ENCODE peak calls at places on chromosomes 4 and X, in five cellular contexts. P, H, N, D and B are unnamed samples. For H3K27me3, the result is how much of the 10 kb centered on the place peaks cover.

GRCh38 chrX:9279271-9279596 is 185.6 kb upstream of the TBL1X start:
- DNase-seq in P (no peak), H (no peak), N (no peak), D (no peak), B (no peak)

GRCh38 chr4:23290656-23291055 is 597.9 kb downstream of the GBA3 start:
- DNase-seq in P (no peak), H (no peak), N (no peak), D (no peak), B (no peak)

GRCh38 chr4:1310031-1310795 is 20.5 kb downstream of the MAEA start:
- DNase-seq in P (no peak), H (no peak), N (no peak), D (no peak), B (no peak)

GRCh38 chr4:132818091-132818490 is 331.0 kb upstream of the PCDH10 start:
- DNase-seq in P (no peak), H (no peak), N (peak), D (no peak), B (no peak)

GRCh38 chrX:104134583-104135261 is 22.1 kb downstream of the SLC25A53 start:
- DNase-seq in P (no peak), H (no peak), N (no peak), D (no peak), B (no peak)

GRCh38 chrX:66633541-66633940 is 5.3 kb downstream of the EDA2R start:
- DNase-seq in P (no peak), H (no peak), N (no peak), D (no peak), B (no peak)

GRCh38 chrX:40157228-40158035 is 59.7 kb upstream of the BCOR start:
- DNase-seq in P (no peak), H (peak), N (no peak), D (no peak), B (no peak)

GRCh38 chr4:142406051-142406549 is 440.0 kb downstream of the INPP4B start:
- DNase-seq in P (no peak), H (no peak), N (no peak), D (no peak), B (no peak)

GRCh38 chrX:136468391-136469103 is 19.2 kb upstream of the BRS3 start:
- DNase-seq in P (no peak), H (no peak), N (no peak), D (no peak), B (no peak)

GRCh38 chrX:110139172-110139571 is 136.3 kb downstream of the TMEM164 start:
- DNase-seq in P (no peak), H (no peak), N (no peak), D (no peak), B (no peak)

GRCh38 chrX:9340619-9341304 is 124.1 kb upstream of the TBL1X start:
- DNase-seq in P (peak), H (no peak), N (peak), D (peak), B (peak)

GRCh38 chrX:115259238-115259875 is 25.5 kb upstream of the LRCH2 start:
- DNase-seq in P (no peak), H (no peak), N (no peak), D (no peak), B (no peak)

GRCh38 chrX:48498374-48498809 is 10.4 kb upstream of the PORCN start:
- DNase-seq in P (peak), H (no peak), N (no peak), D (peak), B (no peak)

GRCh38 chrX:7996414-7996813 is 69.2 kb upstream of the PNPLA4 start:
- DNase-seq in P (no peak), H (peak), N (peak), D (peak), B (peak)
- H3K27me3 ChIP-seq in P (under half), H (under half), N (under half), D (under half), B (under half)

GRCh38 chr4:112771-113170 is 11.5 kb upstream of the ZNF718 start:
- DNase-seq in P (no peak), H (no peak), N (no peak), D (no peak), B (no peak)

GRCh38 chr4:113732-114131 is 10.6 kb upstream of the ZNF718 start:
- DNase-seq in P (no peak), H (no peak), N (no peak), D (no peak), B (no peak)

GRCh38 chr4:107083-107443 is 17.2 kb upstream of the ZNF718 start:
- DNase-seq in P (no peak), H (no peak), N (no peak), D (no peak), B (no peak)

GRCh38 chr4:107444-108429 is 16.6 kb upstream of the ZNF718 start:
- DNase-seq in P (no peak), H (no peak), N (no peak), D (no peak), B (no peak)
- H3K4me3 ChIP-seq in P (peak), H (peak), N (no peak), D (no peak), B (no peak)

DNA sequence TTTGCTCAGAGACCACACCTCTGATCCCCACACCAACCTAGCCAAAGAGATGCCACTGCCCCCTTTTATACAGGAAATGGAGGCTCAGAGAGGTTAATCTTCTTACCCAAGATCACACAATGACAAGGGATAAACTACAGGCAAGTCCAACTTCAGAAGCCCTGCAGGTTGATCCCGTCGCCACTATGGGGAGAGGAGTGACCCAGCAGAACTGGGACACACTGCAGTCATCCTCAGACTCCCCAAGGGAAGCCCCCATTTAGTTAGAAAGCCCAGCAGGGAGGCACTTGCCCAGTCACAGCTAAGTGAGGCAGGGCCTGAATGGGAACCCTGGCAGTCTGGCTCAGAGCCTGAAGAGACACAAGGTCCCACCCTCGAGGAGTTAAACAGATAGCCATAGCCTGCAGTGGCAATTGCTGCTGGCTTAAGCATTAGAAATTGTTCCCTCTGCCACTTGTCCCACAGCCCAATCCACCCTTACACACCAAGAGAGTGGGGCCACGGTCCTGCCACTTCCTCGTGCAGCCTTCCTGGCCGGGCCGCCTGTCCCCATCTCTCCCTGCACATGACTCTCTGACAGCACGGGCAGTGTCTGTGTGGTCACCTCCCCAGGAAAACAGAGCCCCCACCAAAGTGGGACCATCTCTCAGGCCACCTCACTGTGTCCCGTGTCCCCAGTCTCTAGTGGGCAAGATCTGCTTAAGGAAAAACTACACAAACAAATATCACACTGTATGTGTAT is 2.7 kb downstream of the JAKMIP1 start:
- DNase-seq in P (peak), H (no peak), N (no peak), D (no peak), B (no peak)
- H3K27me3 ChIP-seq in P (under half), H (under half), N (under half), D (under half), B (under half)

GRCh38 chrX:153052534-153052933 is 3.7 kb upstream of the PNMA3 start:
- DNase-seq in P (no peak), H (no peak), N (no peak), D (no peak), B (no peak)

GRCh38 chrX:153060095-153060445 is 3.8 kb downstream of the PNMA3 start:
- DNase-seq in P (no peak), H (no peak), N (no peak), D (no peak), B (no peak)

GRCh38 chrX:153057281-153057680 is 1.0 kb downstream of the PNMA3 start:
- DNase-seq in P (no peak), H (no peak), N (no peak), D (no peak), B (no peak)

GRCh38 chrX:153059191-153060094 is 3.2 kb downstream of the PNMA3 start:
- DNase-seq in P (no peak), H (no peak), N (no peak), D (no peak), B (no peak)

DNA sequence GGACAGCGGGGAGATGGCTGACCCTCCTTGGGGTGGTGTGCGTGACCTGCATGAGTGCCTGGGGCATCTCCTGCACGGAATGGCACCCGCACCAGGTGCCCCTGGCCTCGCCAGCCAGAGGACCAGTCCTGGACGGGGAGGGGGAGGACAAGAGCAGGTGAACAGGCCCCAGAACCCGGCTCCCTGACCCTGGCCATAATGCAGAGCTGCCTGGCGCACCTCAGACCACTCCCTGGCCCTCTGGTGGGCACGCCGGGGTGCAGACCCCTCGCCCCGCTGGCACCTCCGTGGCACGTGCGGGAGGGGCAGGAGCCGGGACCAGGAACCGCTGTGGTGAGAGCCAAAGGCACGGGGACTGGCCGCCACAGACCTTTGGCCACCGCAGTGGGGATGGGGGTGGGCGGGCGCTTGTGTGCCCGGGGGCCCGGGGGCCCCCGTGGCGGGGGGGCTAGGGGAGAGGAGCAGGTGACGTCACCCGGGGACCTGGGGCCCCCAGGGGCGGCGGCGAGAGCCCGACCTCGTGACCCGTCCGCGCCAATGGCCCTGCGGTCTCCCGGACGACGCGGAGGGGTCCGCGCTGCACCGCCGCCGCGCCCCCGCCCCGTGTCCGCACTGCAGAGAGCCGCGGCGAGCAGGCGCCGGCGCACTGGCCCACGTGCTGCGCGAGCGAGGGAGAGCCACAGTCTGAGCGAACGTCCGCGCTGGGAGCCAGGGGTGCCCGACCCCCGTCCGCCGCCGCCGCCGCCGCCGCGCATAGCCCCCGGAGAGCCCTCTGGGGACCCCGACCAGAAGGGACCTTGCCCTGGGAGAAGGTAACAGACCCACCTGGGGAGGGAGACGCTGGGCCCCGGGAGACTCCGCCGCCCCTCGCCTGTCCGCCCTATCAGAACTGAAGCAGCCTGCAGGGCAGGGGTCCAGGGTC is at the start of gene PNMA3:
- DNase-seq in P (no peak), H (no peak), N (peak), D (no peak), B (no peak)
- H3K4me3 ChIP-seq in P (peak), H (peak), N (no peak), D (no peak), B (no peak)

GRCh38 chrX:3010532-3010931 is 4.2 kb downstream of the ARSH start:
- DNase-seq in P (no peak), H (no peak), N (no peak), D (no peak), B (no peak)
- H3K27me3 ChIP-seq in P (under half), H (under half), N (under half), D (under half), B (under half)

DNA sequence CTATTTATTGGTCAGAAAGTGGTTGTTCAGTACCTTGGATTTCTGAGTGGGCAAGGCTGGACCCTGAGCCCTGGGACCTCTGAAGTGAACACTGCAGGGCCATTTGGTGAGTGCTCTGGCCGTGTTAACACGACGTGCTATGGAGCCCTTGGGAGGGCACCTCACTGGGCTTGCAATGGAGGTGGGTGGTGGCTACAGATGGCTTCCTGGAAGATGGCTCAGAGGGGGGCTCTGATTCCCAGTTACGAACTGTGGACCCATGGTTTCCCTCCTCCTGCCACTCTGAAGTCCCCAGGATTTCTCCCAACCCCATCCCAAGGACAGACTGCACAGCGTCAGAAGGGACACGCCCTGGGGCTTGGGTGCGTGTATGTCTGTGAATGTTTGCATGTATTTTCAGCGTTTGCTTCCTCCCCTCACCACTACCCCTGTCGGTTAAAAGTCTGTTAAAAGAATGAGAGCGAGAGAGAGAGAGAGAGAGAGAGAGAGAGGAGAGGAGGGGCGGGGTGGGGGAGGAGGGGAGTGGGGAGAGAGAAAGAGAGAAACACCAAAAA is 3.7 kb upstream of the RHOH start:
- DNase-seq in P (no peak), H (no peak), N (no peak), D (no peak), B (no peak)
- H3K4me3 ChIP-seq in P (no peak), H (no peak), N (no peak), D (no peak), B (no peak)

DNA sequence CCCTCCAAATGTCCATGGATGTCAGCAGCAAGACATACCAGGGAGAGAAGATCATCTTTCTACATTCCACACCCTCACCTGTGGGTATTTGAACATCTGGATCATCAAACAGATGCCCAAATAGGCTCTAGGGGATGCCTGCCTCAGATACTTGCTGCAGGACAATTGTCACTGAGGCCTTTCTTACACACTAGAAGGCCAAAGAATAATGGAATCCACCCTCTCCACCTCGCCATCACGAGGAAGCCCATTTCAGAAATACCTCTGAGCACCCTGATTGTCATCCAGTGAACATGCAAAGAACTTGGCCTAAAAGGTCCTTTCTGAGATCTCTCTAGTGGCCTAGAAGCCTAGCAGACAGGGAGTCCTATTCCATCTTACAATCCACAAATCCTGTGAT is 6.9 kb upstream of the KIAA1210 start:
- DNase-seq in P (no peak), H (no peak), N (no peak), D (no peak), B (no peak)
- H3K27me3 ChIP-seq in P (under half), H (under half), N (under half), D (under half), B (under half)

DNA sequence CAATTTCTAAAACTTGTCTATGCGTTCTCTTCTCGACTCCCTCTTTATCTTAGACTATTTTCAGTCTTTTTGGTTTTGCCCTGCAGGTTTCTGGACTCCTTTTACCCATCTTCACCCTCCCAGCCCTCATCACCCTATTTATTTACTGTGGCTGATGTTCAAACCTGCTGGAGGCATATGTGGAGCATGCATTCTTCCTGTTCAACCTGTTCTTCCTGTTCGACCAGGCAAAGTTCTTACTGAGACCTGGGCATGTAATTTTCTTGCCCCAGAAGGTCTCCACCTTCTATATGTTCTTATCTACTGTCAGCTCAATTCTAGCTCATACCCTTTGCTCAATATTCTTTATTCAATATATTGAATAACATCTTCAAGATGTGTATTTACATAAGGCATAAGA is 69.4 kb upstream of the AGA start:
- DNase-seq in P (no peak), H (no peak), N (no peak), D (no peak), B (no peak)
- H3K4me3 ChIP-seq in P (no peak), H (no peak), N (no peak), D (no peak), B (no peak)